ENCODE peak calls at places on chromosome 7, in four cellular contexts. X is brain microvascular endothelial cell, R is bronchial epithelial cell, Y is heart right ventricle. B is an unnamed sample.

GRCh38 chr7:77561354-77561753 is 24.3 kb downstream of the PTPN12 start:
- DNase-seq in X (no peak), R (no peak), Y (no peak), B (no peak)

GRCh38 chr7:568681-569035 is 49.0 kb upstream of the PDGFA start:
- DNase-seq in X (no peak), R (no peak), Y (peak), B (no peak)

GRCh38 chr7:83655951-83656556 is 7.1 kb upstream of the SEMA3E start:
- DNase-seq in X (peak), R (peak), Y (no peak), B (peak)

GRCh38 chr7:113100091-113100723 is 13.6 kb upstream of the GPR85 start:
- DNase-seq in X (peak), R (peak), Y (peak), B (no peak)

GRCh38 chr7:145036592-145037386 is 200.9 kb upstream of the TPK1 start:
- DNase-seq in X (peak), R (peak), Y (peak), B (peak)

GRCh38 chr7:15571303-15571878 is 9.6 kb upstream of the AGMO start:
- DNase-seq in X (peak), R (peak), Y (no peak), B (peak)

GRCh38 chr7:24039991-24040390 is 244.0 kb upstream of the NPY start:
- DNase-seq in X (no peak), R (no peak), Y (no peak), B (no peak)

GRCh38 chr7:101121996-101122932 is 4.6 kb upstream of the SERPINE1 start:
- DNase-seq in X (peak), R (peak), Y (peak), B (peak)

GRCh38 chr7:27101906-27102577 is 441 bp downstream of the HOXA2 start:
- DNase-seq in X (no peak), R (no peak), Y (no peak), B (no peak)

GRCh38 chr7:27586825-27587224 is 75.9 kb downstream of the HIBADH start:
- DNase-seq in X (no peak), R (no peak), Y (no peak), B (no peak)

GRCh38 chr7:151782598-151783448 is 94.1 kb downstream of the PRKAG2 start:
- DNase-seq in X (peak), R (peak), Y (peak), B (peak)

GRCh38 chr7:30979027-30979426 is 15.3 kb downstream of the GHRHR start:
- DNase-seq in X (no peak), R (no peak), Y (no peak), B (no peak)

GRCh38 chr7:23490357-23491131 is 20.3 kb upstream of the IGF2BP3 start:
- DNase-seq in X (no peak), R (no peak), Y (peak), B (no peak)

DNA sequence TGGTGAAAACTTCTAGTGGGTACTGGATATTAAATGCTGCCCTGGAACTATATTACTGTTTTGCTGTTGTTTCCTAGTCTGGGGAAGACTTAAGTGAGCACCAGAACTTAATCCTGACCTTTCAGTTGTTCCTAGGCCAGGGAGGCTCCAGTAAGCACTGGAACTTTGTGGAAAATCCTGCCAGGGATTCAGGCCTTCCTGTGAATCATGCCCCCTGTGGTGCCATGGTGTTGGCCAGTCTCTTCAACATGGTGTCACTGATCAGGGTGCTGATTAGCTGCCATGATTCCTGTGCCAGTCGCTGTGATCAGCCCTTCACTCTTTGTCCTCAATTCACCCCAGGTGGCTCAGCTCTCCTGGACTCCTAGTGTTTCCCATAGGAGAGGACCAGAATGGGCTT is 8.5 kb upstream of the AOAH start:
- DNase-seq in X (no peak), R (no peak), Y (no peak), B (no peak)
- TF ChIP-seq CTCF in X (no peak), R (no peak), Y (no peak), B (no peak)

DNA sequence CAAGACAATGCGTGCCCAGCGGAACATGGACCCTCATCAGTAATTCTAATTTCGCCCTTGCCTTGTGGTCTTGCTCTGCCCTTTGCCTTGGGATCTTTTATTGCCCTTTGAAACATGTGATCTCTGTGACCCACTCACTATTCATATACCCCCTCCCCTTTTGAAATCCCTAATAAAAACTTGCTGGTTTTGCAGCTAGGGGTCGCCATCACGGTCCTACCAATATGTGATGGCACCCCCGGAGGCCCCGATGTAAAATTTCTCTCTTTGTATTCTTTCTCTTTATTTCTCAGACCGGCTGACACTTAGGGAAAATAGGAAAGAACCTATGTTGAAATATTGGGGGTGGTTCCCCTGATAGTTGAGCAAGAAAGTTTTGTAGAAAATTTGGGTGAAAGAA is 242.7 kb downstream of the CDK14 start:
- DNase-seq in X (no peak), R (no peak), Y (no peak), B (no peak)
- TF ChIP-seq CTCF in X (no peak), R (no peak), Y (no peak), B (no peak)

GRCh38 chr7:115178831-115179230 is 256.9 kb downstream of the MDFIC start:
- DNase-seq in X (no peak), R (no peak), Y (no peak), B (no peak)
- TF ChIP-seq CTCF in X (no peak), R (no peak), Y (no peak), B (no peak)

DNA sequence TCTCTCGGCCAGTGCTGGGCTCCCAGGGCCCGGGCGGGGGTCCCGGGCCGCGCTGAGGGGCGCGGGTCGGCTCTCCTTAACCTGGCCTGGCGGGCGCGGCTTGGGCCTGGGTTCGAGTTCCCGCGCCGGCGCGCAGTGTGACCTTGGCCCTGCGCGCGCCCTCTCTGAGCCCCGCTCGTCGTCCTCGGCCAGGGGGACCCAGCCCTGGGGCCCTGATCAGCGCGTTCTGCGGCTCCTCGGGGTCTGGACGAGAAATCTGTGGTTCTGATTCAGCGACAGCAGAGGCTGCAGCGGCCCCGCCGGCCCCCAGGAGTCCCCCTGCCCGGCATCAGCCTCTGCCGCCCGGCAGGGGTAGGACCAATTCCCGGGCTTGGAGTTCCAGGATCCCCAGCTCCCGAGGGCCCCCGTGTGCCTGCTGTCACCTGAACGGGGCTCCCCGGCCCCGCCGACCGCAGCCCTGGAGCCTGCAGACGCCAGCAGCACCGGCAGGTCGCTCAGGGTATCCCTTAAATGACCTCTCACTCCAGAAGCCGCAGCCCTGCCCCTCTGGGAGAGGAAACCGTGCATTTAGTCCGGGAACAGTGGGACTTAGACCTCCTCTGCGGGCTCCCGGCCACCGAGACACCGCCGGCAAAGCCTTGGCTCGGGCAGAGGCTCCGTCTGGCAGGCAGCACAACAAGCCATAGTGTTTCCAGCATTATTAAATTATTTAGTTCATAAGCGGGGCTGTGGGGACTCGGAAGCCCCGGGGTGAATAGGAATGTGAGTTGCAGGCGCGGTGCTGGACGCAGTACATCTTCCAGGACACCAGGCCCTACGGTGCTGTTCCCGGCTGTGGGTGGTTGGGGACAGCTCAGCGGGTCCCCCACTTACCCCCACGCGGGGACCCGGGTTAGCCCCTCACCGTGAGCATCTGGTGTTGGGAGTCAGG is 572 bp downstream of the CHST12 start:
- DNase-seq in X (peak), R (no peak), Y (no peak), B (peak)
- TF ChIP-seq CTCF in X (peak), R (peak), Y (peak), B (no peak)

GRCh38 chr7:81715984-81716588 is 53.8 kb downstream of the HGF start:
- DNase-seq in X (peak), R (peak), Y (peak), B (peak)
- TF ChIP-seq CTCF in X (peak), R (peak), Y (no peak), B (peak)

DNA sequence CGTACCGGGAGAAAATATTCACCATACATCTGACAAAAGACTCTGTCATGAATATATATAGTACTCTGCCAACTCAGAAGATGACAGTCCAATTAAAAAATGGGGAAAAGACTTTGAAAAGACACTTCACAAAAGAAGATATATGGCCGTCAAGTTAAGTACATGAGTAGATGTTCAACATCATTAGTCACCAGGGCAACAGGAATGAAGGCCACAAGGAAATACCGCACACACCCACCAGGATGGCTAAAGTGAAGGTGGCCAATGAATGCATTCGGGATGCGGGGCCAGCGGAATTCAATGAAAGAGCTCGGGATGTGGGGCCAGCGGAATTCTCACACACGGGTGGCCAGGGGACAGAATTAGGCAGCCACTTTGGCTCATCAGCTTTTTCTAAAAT is 42.2 kb downstream of the MAD1L1 start:
- DNase-seq in X (no peak), R (no peak), Y (no peak), B (peak)
- TF ChIP-seq CTCF in X (no peak), R (no peak), Y (no peak), B (no peak)

DNA sequence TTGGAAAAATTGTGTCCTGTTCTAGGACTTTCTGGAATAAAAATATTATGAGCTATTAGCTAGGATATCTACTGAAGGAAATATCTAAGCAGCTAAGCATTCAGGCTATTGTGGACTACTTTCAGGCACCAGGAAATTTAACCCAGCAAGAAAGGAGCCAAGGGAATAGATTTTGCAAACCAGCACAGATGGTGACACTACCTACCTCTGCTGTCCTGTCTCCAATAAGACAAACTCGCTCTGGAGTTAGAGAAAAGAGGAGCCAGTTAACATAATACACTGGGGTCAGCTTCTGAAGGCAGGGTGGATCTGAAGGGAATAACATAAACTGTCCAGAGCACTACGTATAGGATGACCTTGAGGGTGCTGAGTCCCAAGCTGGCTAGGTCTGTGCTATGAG is 223.7 kb upstream of the PRSS58 start:
- DNase-seq in X (peak), R (no peak), Y (no peak), B (no peak)
- TF ChIP-seq CTCF in X (peak), R (no peak), Y (no peak), B (no peak)

DNA sequence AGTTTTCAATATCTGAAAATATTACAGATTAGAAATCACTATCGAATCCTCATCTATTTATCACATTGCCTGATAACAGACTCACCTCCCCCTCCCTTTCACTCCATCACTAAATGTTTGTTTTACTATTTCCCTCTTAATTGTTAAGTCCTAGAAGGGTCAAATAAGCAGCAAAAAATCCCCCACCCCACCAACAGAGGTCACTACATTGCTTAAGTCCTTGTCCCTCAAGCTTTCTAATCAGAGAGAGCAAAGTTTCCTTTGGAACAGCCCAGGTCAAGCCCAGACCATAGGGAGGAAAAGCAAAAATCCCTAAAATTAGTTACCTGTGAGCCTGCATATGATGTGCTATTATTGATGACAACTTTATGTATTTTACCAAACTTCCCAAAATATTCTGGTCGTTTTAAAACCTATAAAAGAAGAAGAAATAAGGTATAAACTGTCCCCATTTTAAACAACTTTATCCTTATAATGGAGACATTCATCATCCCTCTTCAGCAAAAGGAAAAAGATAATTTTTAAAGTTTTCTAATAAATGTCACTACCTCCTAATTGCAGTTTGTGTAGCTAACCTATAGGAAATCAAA is 95.0 kb downstream of the CNOT4 start:
- DNase-seq in X (peak), R (peak), Y (peak), B (peak)
- TF ChIP-seq CTCF in X (peak), R (peak), Y (peak), B (peak)

GRCh38 chr7:81005254-81005653 is 86.4 kb upstream of the SEMA3C start:
- DNase-seq in X (no peak), R (no peak), Y (no peak), B (no peak)

GRCh38 chr7:80999771-81000170 is 80.9 kb upstream of the SEMA3C start:
- DNase-seq in X (no peak), R (no peak), Y (no peak), B (no peak)

GRCh38 chr7:81004098-81004497 is 85.2 kb upstream of the SEMA3C start:
- DNase-seq in X (peak), R (peak), Y (no peak), B (no peak)

GRCh38 chr7:80999180-80999579 is 80.3 kb upstream of the SEMA3C start:
- DNase-seq in X (no peak), R (no peak), Y (no peak), B (no peak)

GRCh38 chr7:81002471-81002870 is 83.6 kb upstream of the SEMA3C start:
- DNase-seq in X (no peak), R (no peak), Y (no peak), B (no peak)
- TF ChIP-seq CTCF in X (no peak), R (no peak), Y (no peak), B (no peak)

DNA sequence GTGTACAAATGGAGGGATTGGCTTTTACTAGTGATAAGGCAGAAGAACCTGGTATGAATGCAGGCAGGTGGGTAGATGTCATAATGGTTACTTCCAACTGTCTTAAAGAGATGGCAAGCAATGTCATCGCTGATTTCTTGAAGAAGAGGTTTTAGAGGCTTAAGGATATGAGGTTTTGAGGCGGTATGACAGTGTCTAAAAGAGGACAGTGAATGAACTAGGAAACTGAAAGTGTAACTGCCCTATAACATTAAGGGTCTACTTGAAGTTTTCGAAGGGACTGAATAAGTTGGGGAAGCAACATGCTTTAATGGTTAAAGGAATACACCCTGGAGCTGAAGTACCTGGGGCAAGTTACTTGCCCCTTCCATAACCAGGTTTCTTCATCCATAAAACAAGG is 70.9 kb downstream of the NDUFB2 start:
- DNase-seq in X (no peak), R (no peak), Y (no peak), B (no peak)
- TF ChIP-seq CTCF in X (no peak), R (no peak), Y (no peak), B (no peak)